ENCODE peak calls at places on chromosomes 5 and 9, in seven cellular contexts. M is Caco-2, I is heart left ventricle, D is fibroblast of pulmonary artery, B is mucosa of descending colon, F is cardiac fibroblast, A is Panc1. Z is an unnamed sample.

GRCh38 chr9:136726631-136727191 is 14.3 kb downstream of the DIPK1B start:
- DNase-seq in D (no peak), F (peak), I (no peak), M (peak), A (peak), B (peak), Z (no peak)

GRCh38 chr9:133113928-133114351 is 7.1 kb downstream of the RALGDS start:
- DNase-seq in B (no peak), A (no peak), F (no peak), M (no peak), D (no peak), I (peak), Z (peak)

GRCh38 chr9:76215066-76215465 is 179.2 kb downstream of the RFK start:
- DNase-seq in A (no peak), B (peak), I (no peak), F (peak), M (no peak), D (peak), Z (peak)

GRCh38 chr5:169300468-169301385 is at the start of gene SLIT3:
- DNase-seq in A (no peak), B (peak), D (peak), F (peak), I (peak), M (no peak), Z (peak)

GRCh38 chr5:171700331-171700935 is 85.2 kb upstream of the SMIM23 start:
- DNase-seq in D (no peak), M (no peak), B (no peak), F (no peak), I (no peak), A (no peak), Z (no peak)

GRCh38 chr5:164191240-164191639 is 685.8 kb downstream of the MAT2B start:
- DNase-seq in M (peak), A (no peak), D (peak), B (peak), I (no peak), F (peak), Z (no peak)

GRCh38 chr5:79816014-79816413 is 126.4 kb downstream of the CMYA5 start:
- DNase-seq in M (no peak), A (no peak), F (no peak), I (no peak), D (no peak), B (no peak), Z (no peak)

GRCh38 chr5:55763736-55764420 is 26.0 kb downstream of the DDX4 start:
- DNase-seq in F (no peak), B (no peak), I (no peak), D (no peak), M (no peak), A (no peak), Z (no peak)

GRCh38 chr5:142096382-142096781 is 12.2 kb upstream of the NDFIP1 start:
- DNase-seq in B (no peak), D (peak), I (no peak), A (no peak), M (no peak), F (no peak), Z (no peak)

GRCh38 chr9:82597225-82598158 is 465.4 kb downstream of the RASEF start:
- DNase-seq in D (no peak), A (no peak), B (no peak), I (no peak), F (no peak), M (no peak), Z (no peak)

GRCh38 chr5:40428129-40428528 is 251.6 kb upstream of the PTGER4 start:
- DNase-seq in M (no peak), D (peak), I (peak), F (peak), A (no peak), B (no peak), Z (peak)

GRCh38 chr9:107983191-107983603 is 493.6 kb upstream of the KLF4 start:
- DNase-seq in D (peak), A (no peak), F (peak), I (no peak), M (no peak), B (peak), Z (peak)

GRCh38 chr5:180156141-180156540 is 52.9 kb downstream of the RASGEF1C start:
- DNase-seq in M (no peak), B (no peak), I (no peak), A (no peak), F (no peak), D (no peak), Z (peak)

GRCh38 chr5:157180374-157181264 is at the start of gene ITK:
- DNase-seq in B (peak), D (no peak), F (no peak), A (no peak), I (no peak), M (no peak), Z (no peak)

GRCh38 chr5:14472986-14473567 is 108.5 kb upstream of the OTULINL start:
- DNase-seq in M (no peak), D (peak), I (no peak), A (no peak), F (no peak), B (no peak), Z (no peak)

GRCh38 chr9:75464726-75465125 is 376.4 kb downstream of the OSTF1 start:
- DNase-seq in I (no peak), M (no peak), A (no peak), D (no peak), F (no peak), B (no peak), Z (no peak)

GRCh38 chr9:135701067-135701967 is 668 bp upstream of the KCNT1 start:
- DNase-seq in I (no peak), B (no peak), F (no peak), M (no peak), D (no peak), A (no peak), Z (no peak)

GRCh38 chr5:169081008-169081724 is 219.8 kb downstream of the SLIT3 start:
- DNase-seq in D (no peak), M (no peak), I (no peak), A (no peak), B (no peak), F (no peak), Z (no peak)

GRCh38 chr9:137647096-137647709 is 28.4 kb downstream of the EHMT1 start:
- DNase-seq in M (no peak), D (no peak), I (no peak), F (no peak), A (no peak), B (no peak), Z (no peak)

GRCh38 chr9:136700959-136701664 is 11.3 kb upstream of the DIPK1B start:
- DNase-seq in M (no peak), A (no peak), B (no peak), D (no peak), F (no peak), I (no peak), Z (no peak)

GRCh38 chr9:115399026-115399425 is 281.1 kb upstream of the TNC start:
- DNase-seq in F (no peak), D (no peak), M (no peak), B (no peak), A (no peak), I (no peak), Z (no peak)

GRCh38 chr5:50684721-50685120 is 18.3 kb downstream of the PARP8 start:
- DNase-seq in M (no peak), I (no peak), A (no peak), F (no peak), D (no peak), B (no peak), Z (no peak)

GRCh38 chr9:126470251-126470993 is 143.3 kb upstream of the LMX1B start:
- DNase-seq in M (no peak), I (no peak), D (no peak), A (no peak), F (no peak), B (no peak), Z (no peak)

GRCh38 chr9:106557996-106558667 is 304.8 kb upstream of the ZNF462 start:
- DNase-seq in M (no peak), A (no peak), D (no peak), F (no peak), I (no peak), B (no peak), Z (no peak)

DNA sequence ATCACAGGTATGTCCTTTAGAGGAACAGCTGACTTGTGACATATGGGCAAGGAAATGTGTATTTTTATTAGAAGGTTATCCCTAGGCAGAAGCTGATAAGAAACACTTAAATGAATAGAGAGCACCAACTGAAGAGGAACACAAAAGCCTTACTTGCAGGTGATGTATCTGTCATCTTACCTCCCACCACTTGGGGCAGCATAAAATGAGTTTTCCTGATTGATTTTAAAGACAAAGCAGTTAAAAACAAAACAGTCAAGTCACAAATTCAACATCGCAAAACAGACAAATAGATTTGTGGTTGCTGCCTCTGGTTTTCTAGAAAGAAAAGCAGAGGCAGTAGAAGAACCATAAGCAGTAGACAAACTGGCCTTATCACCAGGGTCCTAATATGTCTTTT is 302.4 kb upstream of the ZNF462 start:
- DNase-seq in M (peak), I (no peak), B (peak), D (no peak), F (no peak), A (no peak), Z (no peak)
- TF ChIP-seq CTCF in M (peak), I (no peak), B (no peak), D (no peak), F (no peak), A (no peak), Z (no peak)

GRCh38 chr9:134333234-134333873 is 7.1 kb downstream of the RXRA start:
- DNase-seq in F (no peak), A (no peak), D (no peak), B (peak), M (peak), I (no peak), Z (no peak)

GRCh38 chr9:134331186-134332025 is 5.2 kb downstream of the RXRA start:
- DNase-seq in M (no peak), I (no peak), F (no peak), B (no peak), D (no peak), A (no peak), Z (no peak)

GRCh38 chr9:134332266-134332665 is 6.0 kb downstream of the RXRA start:
- DNase-seq in D (no peak), A (no peak), M (no peak), F (no peak), B (no peak), I (no peak), Z (no peak)

GRCh38 chr9:134333874-134334581 is 7.8 kb downstream of the RXRA start:
- DNase-seq in B (no peak), A (no peak), I (no peak), M (no peak), D (no peak), F (no peak), Z (no peak)

DNA sequence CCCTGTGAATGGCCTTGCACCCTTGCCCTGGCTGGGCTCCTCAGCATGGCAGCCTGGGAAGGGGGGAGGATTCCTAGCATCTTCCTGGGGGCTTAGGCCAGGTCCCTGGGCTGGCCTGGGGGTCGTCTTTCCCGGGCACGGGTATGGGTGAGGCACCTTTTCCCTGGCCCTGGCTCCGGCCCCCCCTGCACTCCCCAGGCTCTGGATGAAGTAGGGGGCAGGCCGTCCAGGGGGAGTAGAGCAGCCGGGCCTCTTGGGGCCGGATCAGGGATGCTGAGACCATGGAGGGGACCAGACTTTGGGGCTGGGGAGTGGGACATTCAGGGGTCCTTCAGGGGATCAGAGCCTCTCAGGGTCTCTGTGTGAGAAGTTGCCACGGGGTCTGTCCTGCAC is 6.6 kb downstream of the RXRA start:
- DNase-seq in B (no peak), I (no peak), M (no peak), A (no peak), F (no peak), D (no peak), Z (no peak)
- H3K4me3 ChIP-seq in B (no peak), I (no peak), M (no peak), A (no peak), F (no peak), D (no peak), Z (no peak)

DNA sequence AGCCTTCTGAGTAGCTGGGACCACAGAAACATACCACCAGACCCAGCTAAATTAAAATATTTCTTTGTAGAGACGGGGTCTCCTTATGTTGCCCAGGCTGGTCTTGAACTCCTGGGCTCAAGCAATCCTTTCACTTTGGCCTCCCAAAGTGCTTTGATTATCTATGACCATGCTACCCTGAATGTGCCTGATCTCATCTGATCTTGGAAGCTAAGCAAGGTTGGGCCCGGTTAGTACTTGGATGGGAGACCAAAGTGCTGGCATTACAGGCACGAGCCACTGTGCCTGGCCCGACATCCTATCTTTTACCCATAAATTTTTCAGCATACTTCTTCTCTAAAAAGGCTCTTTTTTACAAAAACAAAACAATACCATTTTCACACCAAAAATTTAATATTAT is 137.0 kb upstream of the LRRTM2 start:
- DNase-seq in A (no peak), I (no peak), B (no peak), D (no peak), M (peak), F (no peak), Z (no peak)
- TF ChIP-seq CTCF in A (no peak), I (no peak), B (no peak), D (no peak), M (no peak), F (no peak), Z (no peak)

DNA sequence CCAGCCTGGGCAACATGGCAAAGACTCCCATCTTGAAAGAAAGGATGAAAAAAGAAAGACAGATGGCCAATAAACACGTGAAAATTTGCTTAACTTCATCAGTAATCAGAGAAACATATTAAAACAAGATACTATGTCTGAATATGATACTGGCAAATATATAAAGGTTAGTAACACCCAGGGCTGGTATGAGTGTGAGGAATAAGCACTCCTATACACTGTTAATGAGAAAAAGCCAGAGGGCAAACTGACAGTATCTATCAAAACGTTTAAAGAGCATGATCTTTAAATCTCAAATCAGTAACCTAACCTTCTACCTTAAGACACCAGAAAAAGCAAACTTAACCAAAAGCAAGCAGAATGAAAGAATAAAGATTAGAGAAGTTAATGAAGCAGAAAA is 14.1 kb downstream of the B4GALT1 start:
- DNase-seq in F (no peak), B (no peak), M (no peak), I (no peak), A (no peak), D (no peak), Z (no peak)
- H3K4me3 ChIP-seq in F (no peak), B (no peak), M (no peak), I (no peak), A (no peak), D (no peak), Z (no peak)

DNA sequence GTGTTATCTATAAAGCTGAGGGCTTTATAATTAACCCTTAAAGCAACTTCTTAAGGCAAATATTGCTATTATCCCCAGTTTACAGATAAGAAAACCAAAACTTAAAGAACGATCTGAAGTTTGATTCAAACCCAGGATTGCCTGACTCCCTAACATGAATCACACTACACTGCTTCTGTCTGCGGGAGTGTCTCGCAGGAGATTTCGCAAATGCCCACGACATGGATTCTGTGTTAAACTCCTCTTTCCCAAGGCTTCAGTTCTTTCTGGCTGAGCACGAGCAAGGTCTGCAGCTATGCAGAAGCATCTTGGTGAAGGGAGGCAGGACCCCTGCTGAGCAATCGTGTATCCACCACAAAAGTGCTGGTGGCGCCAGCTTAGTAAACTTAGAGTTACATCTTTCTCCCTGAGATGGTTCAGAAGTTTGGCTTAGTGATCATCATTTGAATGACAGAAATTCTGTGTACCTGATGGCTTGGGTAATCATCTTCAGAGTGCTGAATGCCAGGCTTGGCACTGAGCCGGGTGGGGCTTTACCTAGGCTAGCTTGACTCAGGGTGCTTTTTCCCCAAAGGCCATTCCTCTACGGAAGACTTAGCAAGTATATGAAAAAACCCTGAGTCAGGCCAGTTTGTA is 81.4 kb upstream of the PIK3R1 start:
- DNase-seq in B (peak), F (no peak), D (peak), A (no peak), I (no peak), M (no peak), Z (no peak)
- TF ChIP-seq CTCF in B (no peak), F (no peak), D (no peak), A (no peak), I (no peak), M (no peak), Z (no peak)

GRCh38 chr5:77494935-77495334 is 2.8 kb upstream of the WDR41 start:
- DNase-seq in I (no peak), M (no peak), B (no peak), D (no peak), A (no peak), F (no peak), Z (no peak)

GRCh38 chr5:77491783-77492652 is at the start of gene WDR41:
- DNase-seq in M (peak), I (peak), D (peak), B (peak), A (peak), F (peak), Z (peak)

GRCh38 chr5:77492653-77493000 is 511 bp upstream of the WDR41 start:
- DNase-seq in A (no peak), F (no peak), M (no peak), D (no peak), I (no peak), B (no peak), Z (no peak)
- H3K4me3 ChIP-seq in A (peak), F (peak), M (no peak), D (peak), I (peak), B (no peak), Z (no peak)

GRCh38 chr5:16455670-16456069 is 9.9 kb downstream of the ZNF622 start:
- DNase-seq in B (no peak), A (no peak), D (no peak), I (no peak), M (no peak), F (no peak), Z (no peak)

GRCh38 chr5:16454686-16455085 is 10.9 kb downstream of the ZNF622 start:
- DNase-seq in A (no peak), D (no peak), B (no peak), M (no peak), F (peak), I (no peak), Z (no peak)

GRCh38 chr5:16450163-16450562 is 15.4 kb downstream of the ZNF622 start:
- DNase-seq in A (no peak), B (no peak), I (no peak), D (no peak), F (no peak), M (no peak), Z (no peak)

GRCh38 chr5:16456103-16456832 is 9.3 kb downstream of the ZNF622 start:
- DNase-seq in D (peak), I (peak), A (peak), M (peak), F (peak), B (peak), Z (no peak)

DNA sequence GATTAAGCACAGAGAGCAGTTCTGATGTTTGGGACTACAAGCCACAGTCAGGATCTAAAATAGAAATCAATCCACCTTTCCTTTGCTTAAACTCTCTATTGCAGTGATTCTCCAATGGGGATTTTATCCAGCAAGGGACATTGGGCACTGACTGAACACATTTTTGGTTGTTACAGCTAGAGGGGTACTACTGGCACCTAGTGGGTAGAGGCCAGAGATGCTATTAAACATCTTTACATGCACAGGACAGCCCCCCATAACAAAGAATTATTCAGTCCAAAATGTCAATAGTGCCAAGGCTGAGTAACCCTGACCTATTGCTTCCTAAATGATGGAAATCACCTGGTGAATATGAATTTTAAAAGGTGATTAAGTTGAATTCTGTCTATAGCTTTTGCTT is 12.0 kb downstream of the ZNF622 start:
- DNase-seq in I (no peak), D (no peak), F (no peak), A (no peak), M (no peak), B (no peak), Z (no peak)
- TF ChIP-seq CTCF in I (no peak), D (no peak), F (no peak), A (no peak), M (no peak), B (no peak), Z (no peak)